ENCODE peak calls at places on chromosomes 4 and X, in seven cellular contexts. B, E, W, Q, J, O and T are unnamed samples.

GRCh38 chr4:152325831-152326230 is 210.1 kb downstream of the FBXW7 start:
- DNase-seq in B (no peak), E (no peak), W (no peak), Q (no peak), J (no peak), O (no peak), T (no peak)

GRCh38 chr4:173208420-173208819 is 39.8 kb downstream of the GALNT7 start:
- DNase-seq in B (no peak), E (no peak), W (no peak), Q (no peak), J (no peak), O (no peak), T (no peak)

GRCh38 chrX:107672955-107673378 is 44.7 kb downstream of the PRPS1 start:
- DNase-seq in B (peak), E (peak), W (peak), Q (peak), J (peak), O (peak), T (peak)

GRCh38 chrX:112233164-112233563 is 150.6 kb upstream of the TRPC5 start:
- DNase-seq in B (no peak), E (no peak), W (no peak), Q (no peak), J (no peak), O (no peak), T (no peak)

GRCh38 chr4:7199771-7200441 is 7.6 kb downstream of the SORCS2 start:
- DNase-seq in B (peak), E (no peak), W (no peak), Q (peak), J (no peak), O (no peak), T (no peak)

GRCh38 chr4:140300271-140300970 is 73.0 kb upstream of the SCOC start:
- DNase-seq in B (no peak), E (no peak), W (no peak), Q (no peak), J (peak), O (no peak), T (no peak)

GRCh38 chrX:124805486-124805885 is 459.1 kb downstream of the SH2D1A start:
- DNase-seq in B (no peak), E (no peak), W (no peak), Q (no peak), J (no peak), O (no peak), T (no peak)

GRCh38 chr4:75745192-75745591 is 20.8 kb downstream of the USO1 start:
- DNase-seq in B (no peak), E (no peak), W (no peak), Q (no peak), J (peak), O (no peak), T (no peak)

GRCh38 chrX:24899391-24899790 is 116.4 kb downstream of the ARX start:
- DNase-seq in B (no peak), E (no peak), W (no peak), Q (no peak), J (no peak), O (no peak), T (no peak)

GRCh38 chrX:38045697-38046096 is 39.3 kb downstream of the SYTL5 start:
- DNase-seq in B (no peak), E (no peak), W (no peak), Q (no peak), J (no peak), O (no peak), T (no peak)

GRCh38 chrX:15073313-15073712 is 196.6 kb downstream of the ASB9 start:
- DNase-seq in B (no peak), E (no peak), W (no peak), Q (no peak), J (no peak), O (no peak), T (no peak)

GRCh38 chrX:51332188-51332942 is at the start of gene NUDT10:
- DNase-seq in B (peak), E (no peak), W (peak), Q (peak), J (peak), O (no peak), T (peak)